ENCODE peak calls at places on chromosome 2, in nine cellular contexts. One of them, this sample, is unnamed.
A peak's percentile ranks its signal among the peaks of the same experiment; 100 is the strongest.

GRCh38 chr2:232927793-232928563 is 57.9 kb downstream of the SNORC start:
- DNase-seq in GM12891: peak; percentile 50
- DNase-seq in astrocyte: no peak
- DNase-seq in psoas muscle: no peak
- DNase-seq in OCI-M1: no peak
- DNase-seq in choroid plexus epithelial cell: no peak
- DNase-seq in activated CD8-positive, alpha-beta memory T cell treated with anti-CD3 and anti-CD28 coated beads, Interleukin-2, amount 50 U/mL, for 48 hours: no peak
- DNase-seq in RWPE1: no peak
- DNase-seq in EH: no peak
- DNase-seq in this sample: peak; percentile 18

GRCh38 chr2:187640926-187641510 is 86.8 kb upstream of the TFPI start:
- DNase-seq in GM12891: no peak
- DNase-seq in astrocyte: peak; percentile 23
- DNase-seq in psoas muscle: no peak
- DNase-seq in OCI-M1: no peak
- DNase-seq in choroid plexus epithelial cell: no peak
- DNase-seq in activated CD8-positive, alpha-beta memory T cell treated with anti-CD3 and anti-CD28 coated beads, Interleukin-2, amount 50 U/mL, for 48 hours: no peak
- DNase-seq in RWPE1: no peak
- DNase-seq in EH: no peak
- DNase-seq in this sample: no peak

GRCh38 chr2:96546321-96546720 is 9.8 kb downstream of the ARID5A start:
- DNase-seq in GM12891: no peak
- DNase-seq in astrocyte: no peak
- DNase-seq in psoas muscle: no peak
- DNase-seq in OCI-M1: no peak
- DNase-seq in choroid plexus epithelial cell: no peak
- DNase-seq in activated CD8-positive, alpha-beta memory T cell treated with anti-CD3 and anti-CD28 coated beads, Interleukin-2, amount 50 U/mL, for 48 hours: no peak
- DNase-seq in RWPE1: no peak
- DNase-seq in EH: no peak
- DNase-seq in this sample: no peak

GRCh38 chr2:84866121-84866520 is 14.8 kb downstream of the TRABD2A start:
- DNase-seq in GM12891: no peak
- DNase-seq in astrocyte: no peak
- DNase-seq in psoas muscle: no peak
- DNase-seq in OCI-M1: no peak
- DNase-seq in choroid plexus epithelial cell: no peak
- DNase-seq in activated CD8-positive, alpha-beta memory T cell treated with anti-CD3 and anti-CD28 coated beads, Interleukin-2, amount 50 U/mL, for 48 hours: no peak
- DNase-seq in RWPE1: no peak
- DNase-seq in EH: no peak
- DNase-seq in this sample: no peak

GRCh38 chr2:184468826-184469225 is 129.5 kb upstream of the ZNF804A start:
- DNase-seq in GM12891: no peak
- DNase-seq in astrocyte: no peak
- DNase-seq in psoas muscle: no peak
- DNase-seq in OCI-M1: no peak
- DNase-seq in choroid plexus epithelial cell: no peak
- DNase-seq in activated CD8-positive, alpha-beta memory T cell treated with anti-CD3 and anti-CD28 coated beads, Interleukin-2, amount 50 U/mL, for 48 hours: no peak
- DNase-seq in RWPE1: no peak
- DNase-seq in EH: no peak
- DNase-seq in this sample: no peak

GRCh38 chr2:191481305-191482075 is 196.4 kb upstream of the NABP1 start:
- DNase-seq in GM12891: no peak
- DNase-seq in astrocyte: no peak
- DNase-seq in psoas muscle: no peak
- DNase-seq in OCI-M1: no peak
- DNase-seq in choroid plexus epithelial cell: no peak
- DNase-seq in activated CD8-positive, alpha-beta memory T cell treated with anti-CD3 and anti-CD28 coated beads, Interleukin-2, amount 50 U/mL, for 48 hours: no peak
- DNase-seq in RWPE1: no peak
- DNase-seq in EH: peak; percentile 6
- DNase-seq in this sample: no peak

GRCh38 chr2:196403471-196403870 is 232.1 kb upstream of the STK17B start:
- DNase-seq in GM12891: no peak
- DNase-seq in astrocyte: peak; percentile 80
- DNase-seq in psoas muscle: no peak
- DNase-seq in OCI-M1: no peak
- DNase-seq in choroid plexus epithelial cell: peak; percentile 49
- DNase-seq in activated CD8-positive, alpha-beta memory T cell treated with anti-CD3 and anti-CD28 coated beads, Interleukin-2, amount 50 U/mL, for 48 hours: no peak
- DNase-seq in RWPE1: no peak
- DNase-seq in EH: peak; percentile 92
- DNase-seq in this sample: no peak

GRCh38 chr2:137964066-137964858 is at the start of gene HNMT:
- DNase-seq in GM12891: no peak
- DNase-seq in astrocyte: peak; percentile 55
- DNase-seq in psoas muscle: peak; percentile 19
- DNase-seq in OCI-M1: peak; percentile 81
- DNase-seq in choroid plexus epithelial cell: peak; percentile 90
- DNase-seq in activated CD8-positive, alpha-beta memory T cell treated with anti-CD3 and anti-CD28 coated beads, Interleukin-2, amount 50 U/mL, for 48 hours: no peak
- DNase-seq in RWPE1: no peak
- DNase-seq in EH: peak; percentile 85
- DNase-seq in this sample: peak; percentile 90

GRCh38 chr2:110906613-110907365 is 174.4 kb downstream of the ACOXL start:
- DNase-seq in GM12891: no peak
- DNase-seq in astrocyte: no peak
- DNase-seq in psoas muscle: no peak
- DNase-seq in OCI-M1: no peak
- DNase-seq in choroid plexus epithelial cell: no peak
- DNase-seq in activated CD8-positive, alpha-beta memory T cell treated with anti-CD3 and anti-CD28 coated beads, Interleukin-2, amount 50 U/mL, for 48 hours: no peak
- DNase-seq in RWPE1: no peak
- DNase-seq in EH: no peak
- DNase-seq in this sample: no peak

GRCh38 chr2:207239222-207239674 is 73.5 kb upstream of the KLF7 start:
- DNase-seq in GM12891: no peak
- DNase-seq in astrocyte: peak; percentile 100
- DNase-seq in psoas muscle: peak; percentile 70
- DNase-seq in OCI-M1: no peak
- DNase-seq in choroid plexus epithelial cell: peak; percentile 99
- DNase-seq in activated CD8-positive, alpha-beta memory T cell treated with anti-CD3 and anti-CD28 coated beads, Interleukin-2, amount 50 U/mL, for 48 hours: no peak
- DNase-seq in RWPE1: peak; percentile 97
- DNase-seq in EH: peak; percentile 100
- DNase-seq in this sample: no peak

GRCh38 chr2:105917688-105918087 is 173.0 kb downstream of the NCK2 start:
- DNase-seq in GM12891: no peak
- DNase-seq in astrocyte: no peak
- DNase-seq in psoas muscle: no peak
- DNase-seq in OCI-M1: no peak
- DNase-seq in choroid plexus epithelial cell: no peak
- DNase-seq in activated CD8-positive, alpha-beta memory T cell treated with anti-CD3 and anti-CD28 coated beads, Interleukin-2, amount 50 U/mL, for 48 hours: peak; percentile 28
- DNase-seq in RWPE1: no peak
- DNase-seq in EH: no peak
- DNase-seq in this sample: no peak

GRCh38 chr2:46535360-46535759 is 56.0 kb downstream of the TMEM247 start:
- DNase-seq in GM12891: no peak
- DNase-seq in astrocyte: no peak
- DNase-seq in psoas muscle: no peak
- DNase-seq in OCI-M1: peak; percentile 38
- DNase-seq in choroid plexus epithelial cell: no peak
- DNase-seq in activated CD8-positive, alpha-beta memory T cell treated with anti-CD3 and anti-CD28 coated beads, Interleukin-2, amount 50 U/mL, for 48 hours: no peak
- DNase-seq in RWPE1: no peak
- DNase-seq in EH: peak; percentile 28
- DNase-seq in this sample: no peak

GRCh38 chr2:127671557-127672302 is 3.6 kb downstream of the LIMS2 start:
- DNase-seq in GM12891: no peak
- DNase-seq in astrocyte: no peak
- DNase-seq in psoas muscle: no peak
- DNase-seq in OCI-M1: no peak
- DNase-seq in choroid plexus epithelial cell: no peak
- DNase-seq in activated CD8-positive, alpha-beta memory T cell treated with anti-CD3 and anti-CD28 coated beads, Interleukin-2, amount 50 U/mL, for 48 hours: no peak
- DNase-seq in RWPE1: no peak
- DNase-seq in EH: no peak
- DNase-seq in this sample: no peak

GRCh38 chr2:28325567-28326468 is 66.8 kb upstream of the FOSL2 start:
- DNase-seq in GM12891: no peak
- DNase-seq in astrocyte: peak; percentile 50
- DNase-seq in psoas muscle: no peak
- DNase-seq in OCI-M1: no peak
- DNase-seq in choroid plexus epithelial cell: peak; percentile 55
- DNase-seq in activated CD8-positive, alpha-beta memory T cell treated with anti-CD3 and anti-CD28 coated beads, Interleukin-2, amount 50 U/mL, for 48 hours: peak; percentile 68
- DNase-seq in RWPE1: no peak
- DNase-seq in EH: no peak
- DNase-seq in this sample: no peak

GRCh38 chr2:37795456-37795855 is 124.0 kb upstream of the CDC42EP3 start:
- DNase-seq in GM12891: no peak
- DNase-seq in astrocyte: no peak
- DNase-seq in psoas muscle: no peak
- DNase-seq in OCI-M1: no peak
- DNase-seq in choroid plexus epithelial cell: no peak
- DNase-seq in activated CD8-positive, alpha-beta memory T cell treated with anti-CD3 and anti-CD28 coated beads, Interleukin-2, amount 50 U/mL, for 48 hours: no peak
- DNase-seq in RWPE1: no peak
- DNase-seq in EH: no peak
- DNase-seq in this sample: no peak

GRCh38 chr2:105087273-105087672 is 49.4 kb downstream of the MRPS9 start:
- DNase-seq in GM12891: no peak
- DNase-seq in astrocyte: no peak
- DNase-seq in psoas muscle: no peak
- DNase-seq in OCI-M1: peak; percentile 45
- DNase-seq in choroid plexus epithelial cell: no peak
- DNase-seq in activated CD8-positive, alpha-beta memory T cell treated with anti-CD3 and anti-CD28 coated beads, Interleukin-2, amount 50 U/mL, for 48 hours: no peak
- DNase-seq in RWPE1: no peak
- DNase-seq in EH: no peak
- DNase-seq in this sample: peak; percentile 48

GRCh38 chr2:52395912-52396311 is 1364.0 kb upstream of the NRXN1 start:
- DNase-seq in GM12891: no peak
- DNase-seq in astrocyte: peak; percentile 56
- DNase-seq in psoas muscle: no peak
- DNase-seq in OCI-M1: no peak
- DNase-seq in choroid plexus epithelial cell: peak; percentile 67
- DNase-seq in activated CD8-positive, alpha-beta memory T cell treated with anti-CD3 and anti-CD28 coated beads, Interleukin-2, amount 50 U/mL, for 48 hours: no peak
- DNase-seq in RWPE1: no peak
- DNase-seq in EH: no peak
- DNase-seq in this sample: no peak

GRCh38 chr2:234335676-234336228 is 161.1 kb downstream of the ARL4C start:
- DNase-seq in GM12891: no peak
- DNase-seq in astrocyte: peak; percentile 72
- DNase-seq in psoas muscle: peak; percentile 75
- DNase-seq in OCI-M1: peak; percentile 6
- DNase-seq in choroid plexus epithelial cell: peak; percentile 74
- DNase-seq in activated CD8-positive, alpha-beta memory T cell treated with anti-CD3 and anti-CD28 coated beads, Interleukin-2, amount 50 U/mL, for 48 hours: peak; percentile 62
- DNase-seq in RWPE1: peak; percentile 55
- DNase-seq in EH: peak; percentile 86
- DNase-seq in this sample: peak; percentile 12

GRCh38 chr2:146701183-146701582 is 1143.6 kb upstream of the ACVR2A start:
- DNase-seq in GM12891: no peak
- DNase-seq in astrocyte: no peak
- DNase-seq in psoas muscle: no peak
- DNase-seq in OCI-M1: peak; percentile 6
- DNase-seq in choroid plexus epithelial cell: peak; percentile 13
- DNase-seq in activated CD8-positive, alpha-beta memory T cell treated with anti-CD3 and anti-CD28 coated beads, Interleukin-2, amount 50 U/mL, for 48 hours: no peak
- DNase-seq in RWPE1: no peak
- DNase-seq in EH: no peak
- DNase-seq in this sample: peak; percentile 7

GRCh38 chr2:38665854-38666577 is at the start of gene GALM:
- DNase-seq in GM12891: no peak
- DNase-seq in astrocyte: peak; percentile 93
- DNase-seq in psoas muscle: peak; percentile 76
- DNase-seq in OCI-M1: peak; percentile 90
- DNase-seq in choroid plexus epithelial cell: peak; percentile 94
- DNase-seq in activated CD8-positive, alpha-beta memory T cell treated with anti-CD3 and anti-CD28 coated beads, Interleukin-2, amount 50 U/mL, for 48 hours: peak; percentile 73
- DNase-seq in RWPE1: no peak
- DNase-seq in EH: peak; percentile 90
- DNase-seq in this sample: peak; percentile 58

GRCh38 chr2:68839260-68839833 is 31.9 kb downstream of the BMP10 start:
- DNase-seq in GM12891: no peak
- DNase-seq in astrocyte: no peak
- DNase-seq in psoas muscle: no peak
- DNase-seq in OCI-M1: peak; percentile 68
- DNase-seq in choroid plexus epithelial cell: peak; percentile 36
- DNase-seq in activated CD8-positive, alpha-beta memory T cell treated with anti-CD3 and anti-CD28 coated beads, Interleukin-2, amount 50 U/mL, for 48 hours: no peak
- DNase-seq in RWPE1: peak; percentile 18
- DNase-seq in EH: peak; percentile 24
- DNase-seq in this sample: peak; percentile 37

GRCh38 chr2:35454966-35455638 is 900.5 kb upstream of the CRIM1 start:
- DNase-seq in GM12891: no peak
- DNase-seq in astrocyte: peak; percentile 18
- DNase-seq in psoas muscle: no peak
- DNase-seq in OCI-M1: no peak
- DNase-seq in choroid plexus epithelial cell: peak; percentile 16
- DNase-seq in activated CD8-positive, alpha-beta memory T cell treated with anti-CD3 and anti-CD28 coated beads, Interleukin-2, amount 50 U/mL, for 48 hours: no peak
- DNase-seq in RWPE1: no peak
- DNase-seq in EH: no peak
- DNase-seq in this sample: no peak

GRCh38 chr2:112644933-112645395 is 775 bp upstream of the SLC20A1 start:
- DNase-seq in GM12891: no peak
- DNase-seq in astrocyte: peak; percentile 46
- DNase-seq in psoas muscle: no peak
- DNase-seq in OCI-M1: no peak
- DNase-seq in choroid plexus epithelial cell: peak; percentile 65
- DNase-seq in activated CD8-positive, alpha-beta memory T cell treated with anti-CD3 and anti-CD28 coated beads, Interleukin-2, amount 50 U/mL, for 48 hours: peak; percentile 69
- DNase-seq in RWPE1: no peak
- DNase-seq in EH: no peak
- DNase-seq in this sample: no peak

GRCh38 chr2:231339318-231339717 is 56.2 kb upstream of the B3GNT7 start:
- DNase-seq in GM12891: no peak
- DNase-seq in astrocyte: no peak
- DNase-seq in psoas muscle: no peak
- DNase-seq in OCI-M1: no peak
- DNase-seq in choroid plexus epithelial cell: no peak
- DNase-seq in activated CD8-positive, alpha-beta memory T cell treated with anti-CD3 and anti-CD28 coated beads, Interleukin-2, amount 50 U/mL, for 48 hours: no peak
- DNase-seq in RWPE1: no peak
- DNase-seq in EH: no peak
- DNase-seq in this sample: no peak

GRCh38 chr2:169716229-169716886 is 17.3 kb upstream of the KLHL23 start:
- DNase-seq in GM12891: no peak
- DNase-seq in astrocyte: peak; percentile 36
- DNase-seq in psoas muscle: no peak
- DNase-seq in OCI-M1: peak; percentile 75
- DNase-seq in choroid plexus epithelial cell: peak; percentile 48
- DNase-seq in activated CD8-positive, alpha-beta memory T cell treated with anti-CD3 and anti-CD28 coated beads, Interleukin-2, amount 50 U/mL, for 48 hours: no peak
- DNase-seq in RWPE1: no peak
- DNase-seq in EH: peak; percentile 86
- DNase-seq in this sample: peak; percentile 93

GRCh38 chr2:10028988-10029874 is 14.1 kb upstream of the KLF11 start:
- DNase-seq in GM12891: peak; percentile 66
- DNase-seq in astrocyte: no peak
- DNase-seq in psoas muscle: peak; percentile 55
- DNase-seq in OCI-M1: peak; percentile 90
- DNase-seq in choroid plexus epithelial cell: peak; percentile 75
- DNase-seq in activated CD8-positive, alpha-beta memory T cell treated with anti-CD3 and anti-CD28 coated beads, Interleukin-2, amount 50 U/mL, for 48 hours: peak; percentile 73
- DNase-seq in RWPE1: no peak
- DNase-seq in EH: peak; percentile 21
- DNase-seq in this sample: peak; percentile 92

GRCh38 chr2:189834059-189834458 is 49.8 kb downstream of the PMS1 start:
- DNase-seq in GM12891: no peak
- DNase-seq in astrocyte: no peak
- DNase-seq in psoas muscle: no peak
- DNase-seq in OCI-M1: no peak
- DNase-seq in choroid plexus epithelial cell: peak; percentile 30
- DNase-seq in activated CD8-positive, alpha-beta memory T cell treated with anti-CD3 and anti-CD28 coated beads, Interleukin-2, amount 50 U/mL, for 48 hours: no peak
- DNase-seq in RWPE1: no peak
- DNase-seq in EH: no peak
- DNase-seq in this sample: no peak

GRCh38 chr2:83650897-83651296 is 808.2 kb downstream of the SUCLG1 start:
- DNase-seq in GM12891: no peak
- DNase-seq in astrocyte: peak; percentile 0
- DNase-seq in psoas muscle: no peak
- DNase-seq in OCI-M1: no peak
- DNase-seq in choroid plexus epithelial cell: no peak
- DNase-seq in activated CD8-positive, alpha-beta memory T cell treated with anti-CD3 and anti-CD28 coated beads, Interleukin-2, amount 50 U/mL, for 48 hours: no peak
- DNase-seq in RWPE1: no peak
- DNase-seq in EH: peak; percentile 27
- DNase-seq in this sample: no peak

GRCh38 chr2:240425236-240425615 is 10.2 kb upstream of the GPC1 start:
- DNase-seq in GM12891: no peak
- DNase-seq in astrocyte: no peak
- DNase-seq in psoas muscle: no peak
- DNase-seq in OCI-M1: no peak
- DNase-seq in choroid plexus epithelial cell: no peak
- DNase-seq in activated CD8-positive, alpha-beta memory T cell treated with anti-CD3 and anti-CD28 coated beads, Interleukin-2, amount 50 U/mL, for 48 hours: no peak
- DNase-seq in RWPE1: no peak
- DNase-seq in EH: no peak
- DNase-seq in this sample: no peak

GRCh38 chr2:168884990-168885389 is 5.2 kb downstream of the SPC25 start:
- DNase-seq in GM12891: no peak
- DNase-seq in astrocyte: peak; percentile 40
- DNase-seq in psoas muscle: no peak
- DNase-seq in OCI-M1: no peak
- DNase-seq in choroid plexus epithelial cell: peak; percentile 16
- DNase-seq in activated CD8-positive, alpha-beta memory T cell treated with anti-CD3 and anti-CD28 coated beads, Interleukin-2, amount 50 U/mL, for 48 hours: no peak
- DNase-seq in RWPE1: no peak
- DNase-seq in EH: peak; percentile 20
- DNase-seq in this sample: peak; percentile 39

GRCh38 chr2:35783723-35784122 is 571.9 kb upstream of the CRIM1 start:
- DNase-seq in GM12891: no peak
- DNase-seq in astrocyte: no peak
- DNase-seq in psoas muscle: no peak
- DNase-seq in OCI-M1: no peak
- DNase-seq in choroid plexus epithelial cell: peak; percentile 38
- DNase-seq in activated CD8-positive, alpha-beta memory T cell treated with anti-CD3 and anti-CD28 coated beads, Interleukin-2, amount 50 U/mL, for 48 hours: no peak
- DNase-seq in RWPE1: peak; percentile 9
- DNase-seq in EH: no peak
- DNase-seq in this sample: no peak

This sample was measured in erythroblast.